ENCODE peak calls at places on chromosome 21, in six cellular contexts. E is DMS153; S is CD8-positive, alpha-beta T cell; C is pons; X is GM06990; Q is upper lobe of left lung. G is an unnamed sample.

GRCh38 chr21:33572350-33572749 is 16.1 kb downstream of the DONSON start:
- DNase-seq in E (no peak), S (no peak), C (no peak), X (no peak), Q (no peak), G (no peak)

GRCh38 chr21:34345892-34346291 is 17.9 kb upstream of the KCNE2 start:
- DNase-seq in E (no peak), S (no peak), C (no peak), X (no peak), Q (no peak), G (no peak)

GRCh38 chr21:30102881-30103280 is 63.7 kb downstream of the CLDN17 start:
- DNase-seq in E (peak; percentile 15), S (no peak), C (peak; percentile 54), X (no peak), Q (no peak), G (peak; percentile 8)

GRCh38 chr21:37188825-37189224 is 78.3 kb downstream of the VPS26C start:
- DNase-seq in E (no peak), S (no peak), C (no peak), X (no peak), Q (no peak), G (no peak)

GRCh38 chr21:26027696-26028095 is 142.9 kb downstream of the APP start:
- DNase-seq in E (no peak), S (no peak), C (no peak), X (no peak), Q (no peak), G (no peak)

GRCh38 chr21:26469789-26470188 is 103.3 kb downstream of the CYYR1 start:
- DNase-seq in E (no peak), S (no peak), C (peak; percentile 43), X (no peak), Q (no peak), G (peak; percentile 77)

GRCh38 chr21:33301632-33302002 is 23.2 kb upstream of the IFNAR1 start:
- DNase-seq in E (no peak), S (no peak), C (no peak), X (no peak), Q (no peak), G (no peak)

GRCh38 chr21:43970551-43970950 is 41.6 kb upstream of the TRAPPC10 start:
- DNase-seq in E (no peak), S (no peak), C (no peak), X (no peak), Q (no peak), G (no peak)

GRCh38 chr21:38903578-38904193 is 98.0 kb downstream of the ETS2 start:
- DNase-seq in E (peak; percentile 39), S (no peak), C (no peak), X (no peak), Q (no peak), G (no peak)

GRCh38 chr21:33228455-33228854 is 1.3 kb upstream of the IFNAR2 start:
- DNase-seq in E (no peak), S (no peak), C (no peak), X (no peak), Q (peak; percentile 34), G (no peak)

GRCh38 chr21:41958886-41959563 is 5.2 kb upstream of the C2CD2 start:
- DNase-seq in E (no peak), S (no peak), C (no peak), X (no peak), Q (no peak), G (peak; percentile 30)

GRCh38 chr21:44998621-44999427 is 59.0 kb downstream of the SLX9 start:
- DNase-seq in E (no peak), S (no peak), C (no peak), X (no peak), Q (no peak), G (no peak)

GRCh38 chr21:43301424-43302355 is 125.2 kb downstream of the SIK1 start:
- DNase-seq in E (no peak), S (no peak), C (no peak), X (no peak), Q (no peak), G (no peak)

GRCh38 chr21:46634966-46635323 is 529 bp upstream of the PRMT2 start:
- DNase-seq in E (peak; percentile 81), S (no peak), C (peak; percentile 93), X (no peak), Q (peak; percentile 52), G (peak; percentile 88)

GRCh38 chr21:40254540-40255455 is 387.6 kb downstream of the PCP4 start:
- DNase-seq in E (no peak), S (no peak), C (no peak), X (no peak), Q (no peak), G (peak; percentile 75)

GRCh38 chr21:26433386-26433785 is 139.7 kb downstream of the CYYR1 start:
- DNase-seq in E (no peak), S (no peak), C (no peak), X (no peak), Q (no peak), G (no peak)

GRCh38 chr21:40337981-40338380 is 470.7 kb downstream of the PCP4 start:
- DNase-seq in E (no peak), S (no peak), C (no peak), X (no peak), Q (no peak), G (no peak)

GRCh38 chr21:41367598-41368360 is 6.0 kb downstream of the MX2 start:
- DNase-seq in E (no peak), S (no peak), C (peak; percentile 25), X (peak; percentile 79), Q (peak; percentile 17), G (no peak)

GRCh38 chr21:16363563-16363962 is 633.8 kb downstream of the USP25 start:
- DNase-seq in E (no peak), S (no peak), C (no peak), X (no peak), Q (no peak), G (no peak)

GRCh38 chr21:31663584-31664249 is 4.2 kb downstream of the SOD1 start:
- DNase-seq in E (no peak), S (no peak), C (no peak), X (no peak), Q (no peak), G (no peak)